ENCODE peak calls at places on chromosome 4, in five cellular contexts. S is AG04450, R is HL-60, K is uterus, Q is A549. X is an unnamed sample.

GRCh38 chr4:75907956-75908355 is 5.7 kb upstream of the PPEF2 start:
- DNase-seq in S (no peak), R (peak), K (no peak), Q (no peak), X (no peak)

GRCh38 chr4:155541716-155542115 is 124.9 kb upstream of the GUCY1A1 start:
- DNase-seq in S (no peak), R (no peak), K (no peak), Q (no peak), X (no peak)

GRCh38 chr4:103934178-103934789 is 214.5 kb upstream of the TACR3 start:
- DNase-seq in S (peak), R (peak), K (no peak), Q (peak), X (peak)

GRCh38 chr4:153668647-153669046 is 15.4 kb upstream of the TLR2 start:
- DNase-seq in S (no peak), R (no peak), K (no peak), Q (no peak), X (no peak)

GRCh38 chr4:33837043-33837442 is 2407.3 kb downstream of the ARAP2 start:
- DNase-seq in S (peak), R (no peak), K (no peak), Q (peak), X (peak)

GRCh38 chr4:153222162-153222789 is 18.0 kb downstream of the TRIM2 start:
- DNase-seq in S (peak), R (no peak), K (peak), Q (no peak), X (peak)

GRCh38 chr4:48863728-48864127 is 32.8 kb downstream of the OCIAD1 start:
- DNase-seq in S (no peak), R (no peak), K (no peak), Q (no peak), X (no peak)

GRCh38 chr4:169239236-169239905 is 31.4 kb downstream of the SH3RF1 start:
- DNase-seq in S (no peak), R (no peak), K (no peak), Q (no peak), X (no peak)

GRCh38 chr4:89707467-89707866 is 129.5 kb downstream of the SNCA start:
- DNase-seq in S (no peak), R (no peak), K (no peak), Q (no peak), X (no peak)

GRCh38 chr4:97576955-97577354 is 566.3 kb downstream of the STPG2 start:
- DNase-seq in S (no peak), R (no peak), K (no peak), Q (no peak), X (no peak)

GRCh38 chr4:185210102-185210981 is 944 bp downstream of the SNX25 start:
- DNase-seq in S (no peak), R (peak), K (no peak), Q (peak), X (no peak)

GRCh38 chr4:65510976-65511375 is 159.3 kb downstream of the EPHA5 start:
- DNase-seq in S (no peak), R (no peak), K (no peak), Q (no peak), X (peak)

GRCh38 chr4:148922497-148922896 is 480.3 kb upstream of the NR3C2 start:
- DNase-seq in S (no peak), R (no peak), K (no peak), Q (no peak), X (no peak)

GRCh38 chr4:8579526-8580320 is 469 bp upstream of the GPR78 start:
- DNase-seq in S (no peak), R (no peak), K (peak), Q (no peak), X (no peak)

GRCh38 chr4:112552668-112553067 is 36.7 kb upstream of the NEUROG2 start:
- DNase-seq in S (peak), R (no peak), K (no peak), Q (peak), X (peak)

DNA sequence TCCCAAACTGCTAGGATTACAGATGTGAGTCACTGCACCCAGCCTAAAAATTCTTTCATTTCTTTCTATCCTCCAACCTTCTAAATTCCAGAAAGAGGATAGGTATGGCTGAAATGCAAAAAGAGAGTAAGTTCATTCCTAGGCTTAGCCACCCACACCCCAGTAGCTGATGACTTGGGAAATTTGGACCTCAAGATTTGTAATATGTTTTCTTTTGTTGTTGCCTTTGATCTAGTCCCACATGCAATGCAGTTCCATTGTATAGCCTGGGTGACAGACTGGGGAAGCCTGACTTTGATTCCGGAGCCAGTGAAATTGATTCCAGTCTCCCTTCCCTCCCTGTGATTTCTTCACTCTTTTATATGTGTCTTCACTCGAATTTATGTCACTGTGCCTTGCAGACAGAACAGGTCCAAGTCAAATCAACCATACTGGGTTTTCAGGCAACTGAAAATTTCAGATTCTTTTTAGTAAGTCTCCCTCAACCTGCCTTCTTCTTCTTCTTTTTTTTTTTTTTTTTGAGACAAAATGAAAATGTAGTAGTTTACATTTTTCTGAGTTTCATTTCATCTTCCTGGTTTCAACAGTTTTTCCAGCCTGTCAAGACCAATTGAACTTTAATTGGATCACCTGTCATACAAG is 176.2 kb upstream of the RBPJ start:
- DNase-seq in S (no peak), R (no peak), K (no peak), Q (no peak), X (peak)
- H3K27ac ChIP-seq in S (no peak), R (no peak), K (no peak), Q (no peak), X (no peak)

GRCh38 chr4:42371306-42372063 is 25.8 kb upstream of the SHISA3 start:
- DNase-seq in S (peak), R (peak), K (no peak), Q (peak), X (peak)
- TF ChIP-seq CTCF in S (peak), R (no peak), K (no peak), Q (peak), X (peak)

GRCh38 chr4:64399313-64400109 is 9.7 kb downstream of the TECRL start:
- DNase-seq in S (no peak), R (no peak), K (no peak), Q (no peak), X (no peak)
- H3K27ac ChIP-seq in S (no peak), R (no peak), K (no peak), Q (no peak), X (no peak)

DNA sequence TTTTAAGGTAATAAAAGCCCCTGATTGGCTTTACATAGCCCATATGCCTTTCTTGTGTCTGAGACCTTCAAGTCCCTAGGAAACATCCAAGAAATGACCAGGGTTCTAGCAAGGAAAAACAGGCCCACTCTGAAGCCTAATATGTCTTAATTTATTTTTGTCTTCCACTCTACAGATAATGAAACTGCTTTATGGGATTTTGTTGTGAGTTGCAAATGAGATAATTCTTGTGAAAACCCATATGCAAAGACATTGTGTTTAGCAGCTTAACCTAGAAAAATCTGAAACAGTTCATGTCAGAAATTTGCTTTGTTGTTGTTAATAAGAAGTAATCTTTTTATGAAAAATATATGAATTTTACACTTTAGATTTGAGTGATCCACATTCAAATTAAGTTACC is 190.7 kb upstream of the BMP3 start:
- DNase-seq in S (no peak), R (no peak), K (no peak), Q (no peak), X (no peak)
- TF ChIP-seq CTCF in S (no peak), R (no peak), K (no peak), Q (no peak), X (no peak)

GRCh38 chr4:105632599-105632998 is 75.9 kb downstream of the INTS12 start:
- DNase-seq in S (no peak), R (no peak), K (no peak), Q (no peak), X (no peak)

GRCh38 chr4:105631818-105632400 is 76.6 kb downstream of the INTS12 start:
- DNase-seq in S (no peak), R (no peak), K (no peak), Q (no peak), X (no peak)

GRCh38 chr4:105630670-105631655 is 77.5 kb downstream of the INTS12 start:
- DNase-seq in S (no peak), R (no peak), K (no peak), Q (no peak), X (peak)

GRCh38 chr4:105634402-105634801 is 74.1 kb downstream of the INTS12 start:
- DNase-seq in S (no peak), R (no peak), K (no peak), Q (no peak), X (no peak)

DNA sequence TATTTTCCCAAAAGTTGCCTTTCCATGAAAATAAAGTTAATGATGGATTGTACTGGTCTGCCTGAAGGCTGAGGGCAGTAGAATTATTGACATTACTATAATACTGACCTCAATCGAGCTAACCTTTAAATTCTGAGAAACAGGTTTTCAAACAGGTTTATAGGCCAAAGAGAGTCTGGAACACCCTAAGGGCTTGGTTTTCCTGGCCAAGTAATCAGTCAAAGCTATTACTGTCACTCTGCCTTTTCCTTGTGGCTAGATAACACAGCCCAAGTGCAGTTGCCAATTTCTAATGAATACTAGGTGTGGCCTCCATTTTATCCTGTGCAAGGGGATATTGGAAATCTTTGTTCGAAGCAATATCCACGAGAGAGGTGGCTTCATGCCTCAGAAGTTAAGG is 75.2 kb downstream of the INTS12 start:
- DNase-seq in S (no peak), R (no peak), K (no peak), Q (no peak), X (peak)
- H3K27ac ChIP-seq in S (no peak), R (no peak), K (peak), Q (no peak), X (no peak)

X was measured in RWPE1.